ENCODE peak calls at places on chromosomes 11 and 22, in four cellular contexts. R is trophoblast cell, N is neuronal stem cell, B is IMR-90. T is an unnamed sample.

GRCh38 chr11:38169286-38169685 is 1571.2 kb upstream of the RAG2 start:
- DNase-seq in N (no peak), B (peak; percentile 2), R (peak; percentile 13), T (no peak)

GRCh38 chr11:18369398-18369797 is 25.0 kb upstream of the LDHA start:
- DNase-seq in R (no peak), B (no peak), N (no peak), T (no peak)

GRCh38 chr11:120298461-120298860 is 26.6 kb upstream of the TLCD5 start:
- DNase-seq in R (no peak), N (no peak), B (no peak), T (no peak)

GRCh38 chr11:62603072-62603408 is 1.4 kb upstream of the MTA2 start:
- DNase-seq in R (no peak), N (no peak), B (no peak), T (no peak)

GRCh38 chr11:134951305-134951700 is 539.3 kb upstream of the B3GAT1 start:
- DNase-seq in B (peak; percentile 78), N (no peak), R (no peak), T (peak; percentile 65)

GRCh38 chr22:22408731-22409696 is 99.5 kb downstream of the ZNF280B start:
- DNase-seq in B (peak; percentile 4), R (peak; percentile 96), N (peak; percentile 21), T (peak; percentile 57)

GRCh38 chr11:133948711-133949110 is 8.1 kb downstream of the IGSF9B start:
- DNase-seq in N (no peak), B (no peak), R (no peak), T (no peak)

GRCh38 chr11:75786101-75786736 is 17.6 kb downstream of the DGAT2 start:
- DNase-seq in B (no peak), R (no peak), N (no peak), T (no peak)

GRCh38 chr22:23204541-23205157 is 24.3 kb downstream of the BCR start:
- DNase-seq in N (no peak), R (no peak), B (no peak), T (no peak)

GRCh38 chr22:21865041-21865440 is 2.4 kb downstream of the MAPK1 start:
- DNase-seq in B (peak; percentile 91), R (peak; percentile 49), N (no peak), T (peak; percentile 62)

GRCh38 chr11:77883775-77884174 is 62.8 kb downstream of the AAMDC start:
- DNase-seq in N (no peak), R (peak; percentile 95), B (peak; percentile 75), T (no peak)

GRCh38 chr22:36816635-36817428 is at the start of gene PVALB:
- DNase-seq in B (peak; percentile 13), R (peak; percentile 38), N (no peak), T (peak; percentile 38)

GRCh38 chr11:76175731-76176303 is 30.5 kb downstream of the WNT11 start:
- DNase-seq in B (no peak), R (no peak), N (no peak), T (no peak)

GRCh38 chr11:123719452-123719851 is 22.0 kb downstream of the ZNF202 start:
- DNase-seq in N (no peak), B (peak; percentile 85), R (peak; percentile 31), T (no peak)

GRCh38 chr22:42439821-42440674 is 7.8 kb upstream of the NFAM1 start:
- DNase-seq in B (peak; percentile 49), N (no peak), R (peak; percentile 29), T (peak; percentile 36)

GRCh38 chr22:22928666-22929380 is 41.2 kb downstream of the IGLL5 start:
- DNase-seq in N (no peak), B (peak; percentile 16), R (peak; percentile 29), T (peak; percentile 17)

GRCh38 chr22:37195921-37196320 is 7.9 kb upstream of the C1QTNF6 start:
- DNase-seq in N (no peak), B (peak; percentile 16), R (peak; percentile 86), T (peak; percentile 38)

GRCh38 chr22:48756146-48757111 is 1071.2 kb downstream of the BRD1 start:
- DNase-seq in B (no peak), R (no peak), N (no peak), T (no peak)

GRCh38 chr11:121236115-121237001 is 56.2 kb upstream of the SC5D start:
- DNase-seq in R (peak; percentile 63), N (peak; percentile 37), B (no peak), T (peak; percentile 96)

GRCh38 chr11:62804310-62805043 is 763 bp downstream of the NXF1 start:
- DNase-seq in R (peak; percentile 60), B (peak; percentile 55), N (no peak), T (peak; percentile 41)

GRCh38 chr11:65421204-65422103 is 1.1 kb upstream of the NEAT1 start:
- DNase-seq in R (peak; percentile 98), B (peak; percentile 99), N (no peak), T (peak; percentile 79)

GRCh38 chr11:65423516-65424199 is 1.1 kb downstream of the NEAT1 start:
- DNase-seq in N (no peak), R (peak; percentile 42), B (peak; percentile 32), T (no peak)

GRCh38 chr11:65424200-65425104 is 1.9 kb downstream of the NEAT1 start:
- DNase-seq in R (peak; percentile 59), N (no peak), B (peak; percentile 54), T (no peak)

GRCh38 chr11:65422104-65422632 is 430 bp upstream of the NEAT1 start:
- DNase-seq in N (peak; percentile 92), R (peak; percentile 98), B (peak; percentile 97), T (peak; percentile 98)

DNA sequence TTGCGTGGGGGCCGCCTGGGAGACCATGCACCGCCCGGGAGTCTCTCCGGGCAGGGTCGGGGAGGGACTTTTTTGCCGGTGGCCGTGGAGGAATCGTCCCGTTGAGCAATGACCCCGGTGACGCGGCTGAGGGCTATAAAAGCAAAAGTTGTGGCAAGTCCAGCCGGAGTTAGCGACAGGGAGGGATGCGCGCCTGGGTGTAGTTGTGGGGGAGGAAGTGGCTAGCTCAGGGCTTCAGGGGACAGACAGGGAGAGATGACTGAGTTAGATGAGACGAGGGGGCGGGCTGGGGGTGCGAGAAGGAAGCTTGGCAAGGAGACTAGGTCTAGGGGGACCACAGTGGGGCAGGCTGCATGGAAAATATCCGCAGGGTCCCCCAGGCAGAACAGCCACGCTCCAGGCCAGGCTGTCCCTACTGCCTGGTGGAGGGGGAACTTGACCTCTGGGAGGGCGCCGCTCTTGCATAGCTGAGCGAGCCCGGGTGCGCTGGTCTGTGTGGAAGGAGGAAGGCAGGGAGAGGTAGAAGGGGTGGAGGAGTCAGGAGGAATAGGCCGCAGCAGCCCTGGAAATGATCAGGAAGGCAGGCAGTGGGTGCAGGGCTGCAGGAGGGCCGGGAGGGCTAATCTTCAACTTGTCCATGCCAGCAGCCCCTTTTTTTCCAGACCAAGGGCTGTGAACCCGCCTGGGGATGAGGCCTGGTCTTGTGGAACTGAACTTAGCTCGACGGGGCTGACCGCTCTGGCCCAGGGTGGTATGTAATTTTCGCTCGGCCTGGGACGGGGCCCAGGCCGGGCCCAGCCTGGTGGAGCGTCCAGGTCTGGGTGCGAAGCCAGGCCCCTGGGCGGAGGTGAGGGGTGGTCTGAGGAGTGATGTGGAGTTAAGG is at the start of gene NEAT1:
- DNase-seq in N (peak; percentile 78), B (peak; percentile 92), R (peak; percentile 94), T (peak; percentile 94)
- H3K4me1 ChIP-seq in N (peaks cover 48% of the 10 kb centered on the region), B (peaks cover 20% of the 10 kb centered on the region), R (peaks cover 43% of the 10 kb centered on the region), T (peaks cover 45% of the 10 kb centered on the region)

DNA sequence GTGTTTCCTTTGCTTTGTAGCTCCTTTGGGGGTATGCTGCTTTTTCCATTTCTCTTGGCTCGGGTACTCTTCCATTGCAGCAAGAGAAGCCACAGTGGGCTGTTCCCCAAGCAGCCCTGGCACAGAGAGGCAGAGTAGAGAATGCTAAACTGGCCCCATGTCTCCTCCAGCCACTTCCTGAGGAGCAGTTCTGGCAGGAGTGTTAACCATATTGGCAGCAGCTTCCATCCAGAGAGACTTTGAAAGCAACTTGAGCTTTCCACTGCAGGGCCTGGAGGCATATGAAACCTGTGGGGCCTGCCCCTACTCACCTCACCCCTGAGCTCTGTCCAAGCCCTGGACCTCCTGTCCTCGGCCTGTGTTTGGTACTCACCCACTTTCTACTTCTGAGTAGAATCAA is 61.8 kb downstream of the ALX4 start:
- DNase-seq in B (no peak), N (no peak), R (no peak), T (no peak)
- H3K4ac ChIP-seq in B (no peak overlapping the region), N (no peak overlapping the region), R (no peak overlapping the region), T (no peak overlapping the region)

GRCh38 chr11:132055296-132055695 is 684.9 kb downstream of the NTM start:
- DNase-seq in R (no peak), B (no peak), N (no peak), T (no peak)

GRCh38 chr11:132058211-132058772 is 687.9 kb downstream of the NTM start:
- DNase-seq in B (peak; percentile 61), R (peak; percentile 9), N (no peak), T (peak; percentile 85)

GRCh38 chr11:132054822-132055221 is 684.4 kb downstream of the NTM start:
- DNase-seq in R (no peak), B (peak; percentile 89), N (no peak), T (peak; percentile 73)

GRCh38 chr11:132052904-132053303 is 682.5 kb downstream of the NTM start:
- DNase-seq in R (no peak), N (no peak), B (no peak), T (no peak)

DNA sequence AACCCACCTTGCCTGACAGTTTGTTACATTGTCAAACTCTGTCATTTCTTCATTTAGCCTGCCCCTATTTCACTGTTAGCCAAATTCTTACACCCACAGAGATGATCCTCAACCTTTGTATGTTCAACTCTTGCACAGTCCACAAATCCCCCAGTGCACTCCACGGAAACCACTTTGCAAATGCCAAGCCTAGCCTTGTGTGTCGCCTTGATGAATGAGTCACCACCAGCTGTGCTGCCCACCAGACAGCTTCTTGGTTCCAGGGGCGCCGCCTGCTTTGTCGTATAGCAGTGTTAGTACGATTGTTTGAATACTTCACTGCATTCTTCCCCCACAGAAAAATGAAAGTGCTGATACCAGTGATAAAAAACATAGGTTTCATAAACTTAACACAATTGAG is 686.3 kb downstream of the NTM start:
- DNase-seq in N (no peak), B (peak; percentile 95), R (peak; percentile 14), T (no peak)
- H3K4me1 ChIP-seq in N (no peaks in the 10 kb centered on the region), B (peaks cover 33% of the 10 kb centered on the region), R (no peaks in the 10 kb centered on the region), T (no peaks in the 10 kb centered on the region)

DNA sequence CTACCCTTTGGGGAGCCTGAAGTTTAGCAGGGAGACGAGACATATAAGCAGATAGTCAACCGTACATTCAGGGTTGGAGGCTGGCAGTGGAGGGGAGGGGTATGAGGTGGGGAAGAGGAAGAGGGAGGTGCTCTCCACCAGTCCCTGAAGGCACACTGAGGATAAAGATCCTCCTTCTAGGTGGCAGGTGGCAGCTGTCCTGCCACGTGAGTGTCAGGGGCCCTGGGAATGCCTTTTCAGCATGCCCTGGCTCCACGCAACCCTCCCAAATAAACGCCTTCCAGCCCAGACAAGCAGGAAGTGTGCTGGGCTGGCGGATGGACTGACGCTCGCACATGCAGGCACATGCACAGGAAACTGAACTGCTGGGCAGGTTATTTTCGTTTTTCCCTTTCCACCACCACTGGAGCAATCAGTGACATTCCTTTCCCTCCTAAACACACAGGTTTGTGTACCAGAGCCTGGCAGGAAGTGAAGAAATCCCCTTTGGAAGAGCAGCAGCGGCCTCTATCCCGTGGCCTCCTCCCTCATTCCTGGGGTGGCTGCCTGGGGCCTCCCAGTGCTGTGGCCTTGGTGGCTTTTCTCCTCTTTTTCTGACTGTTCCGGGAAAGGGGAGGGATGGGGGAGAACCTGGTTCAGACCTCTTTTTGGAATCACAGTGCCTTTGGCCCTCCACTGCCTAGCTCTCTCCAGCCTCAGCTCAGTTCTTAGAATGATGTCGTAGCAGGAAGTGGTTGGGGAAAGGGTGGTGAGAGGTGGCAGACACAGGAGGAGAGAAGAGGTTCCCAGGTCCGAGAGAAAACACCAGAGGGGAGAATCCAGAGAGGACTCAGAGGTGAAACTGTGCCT is 157.0 kb upstream of the TIMP3 start:
- DNase-seq in N (no peak), B (peak; percentile 59), R (peak; percentile 84), T (peak; percentile 63)
- H3K4ac ChIP-seq in N (no peak overlapping the region), B (peak overlapping the region; percentile 86), R (no peak overlapping the region), T (no peak overlapping the region)

T was measured in mesendoderm.